ENCODE peak calls at places on chromosomes 5 and 9, in eight cellular contexts. M is SK-N-SH, L is GM23338, R is HepG2, D is GM12878, T is HCT116, Q is Panc1, I is K562. W is an unnamed sample. For H3K27me3, the result is how much of the 10 kb centered on the place peaks cover.

GRCh38 chr5:151643385-151643784 is 43.3 kb downstream of the SPARC start:
- DNase-seq in M (no peak), L (no peak), R (no peak), D (no peak), T (no peak), Q (no peak), I (no peak), W (no peak)

GRCh38 chr9:97478301-97478981 is 23.0 kb upstream of the TMOD1 start:
- DNase-seq in M (no peak), L (no peak), R (peak), D (no peak), T (no peak), Q (no peak), I (no peak), W (no peak)

GRCh38 chr9:8456327-8456726 is 656.7 kb upstream of the DMAC1 start:
- DNase-seq in M (no peak), L (no peak), R (no peak), D (no peak), T (no peak), Q (no peak), I (no peak), W (no peak)

GRCh38 chr5:132224721-132225120 is 2.9 kb downstream of the P4HA2 start:
- DNase-seq in M (no peak), L (no peak), R (no peak), D (no peak), T (no peak), Q (no peak), I (no peak), W (no peak)

GRCh38 chr5:110832683-110833082 is 93.9 kb downstream of the SLC25A46 start:
- DNase-seq in M (no peak), L (no peak), R (no peak), D (no peak), T (no peak), Q (no peak), I (no peak), W (no peak)

GRCh38 chr9:137215196-137215986 is 6.6 kb downstream of the RNF208 start:
- DNase-seq in M (no peak), L (no peak), R (no peak), D (no peak), T (no peak), Q (no peak), I (no peak), W (no peak)

GRCh38 chr9:6758418-6759113 is 793 bp downstream of the KDM4C start:
- DNase-seq in M (peak), L (peak), R (peak), D (no peak), T (peak), Q (no peak), I (no peak), W (peak)

GRCh38 chr5:164235176-164235914 is 729.9 kb downstream of the MAT2B start:
- DNase-seq in M (no peak), L (no peak), R (no peak), D (no peak), T (no peak), Q (no peak), I (no peak), W (no peak)

GRCh38 chr5:123881791-123882244 is 369.8 kb downstream of the CSNK1G3 start:
- DNase-seq in M (peak), L (no peak), R (no peak), D (no peak), T (no peak), Q (no peak), I (no peak), W (no peak)

GRCh38 chr9:105880517-105880916 is 186.2 kb downstream of the TMEM38B start:
- DNase-seq in M (no peak), L (no peak), R (no peak), D (no peak), T (no peak), Q (no peak), I (no peak), W (no peak)

GRCh38 chr9:34463098-34463900 is 4.7 kb downstream of the DNAI1 start:
- DNase-seq in M (peak), L (no peak), R (no peak), D (no peak), T (peak), Q (no peak), I (no peak), W (no peak)

GRCh38 chr5:92391-93220 is 638 bp downstream of the PLEKHG4B start:
- DNase-seq in M (peak), L (peak), R (no peak), D (no peak), T (no peak), Q (no peak), I (no peak), W (no peak)

GRCh38 chr5:146079695-146080361 is 25.5 kb downstream of the PLAC8L1 start:
- DNase-seq in M (no peak), L (no peak), R (no peak), D (peak), T (peak), Q (no peak), I (no peak), W (peak)

GRCh38 chr9:119333507-119334229 is 35.6 kb downstream of the BRINP1 start:
- DNase-seq in M (no peak), L (no peak), R (no peak), D (no peak), T (no peak), Q (no peak), I (no peak), W (no peak)

GRCh38 chr5:158484246-158484645 is 615.5 kb downstream of the EBF1 start:
- DNase-seq in M (peak), L (no peak), R (no peak), D (no peak), T (no peak), Q (no peak), I (no peak), W (no peak)

GRCh38 chr5:102554728-102555127 is 55.9 kb upstream of the SLCO6A1 start:
- DNase-seq in M (no peak), L (peak), R (peak), D (no peak), T (peak), Q (no peak), I (no peak), W (no peak)

GRCh38 chr5:74434124-74434899 is 206.2 kb downstream of the ENC1 start:
- DNase-seq in M (peak), L (peak), R (no peak), D (no peak), T (no peak), Q (no peak), I (no peak), W (peak)

GRCh38 chr5:19270153-19270552 is 717.8 kb downstream of the CDH18 start:
- DNase-seq in M (no peak), L (peak), R (no peak), D (no peak), T (no peak), Q (no peak), I (no peak), W (no peak)

GRCh38 chr5:963673-964531 is 44.7 kb upstream of the NKD2 start:
- DNase-seq in M (peak), L (no peak), R (no peak), D (no peak), T (no peak), Q (no peak), I (peak), W (no peak)

GRCh38 chr9:125758986-125759811 is 12.0 kb downstream of the PBX3 start:
- DNase-seq in M (peak), L (peak), R (peak), D (no peak), T (no peak), Q (no peak), I (no peak), W (peak)

GRCh38 chr5:892390-893136 is at the start of the genes BRD9 and TRIP13:
- DNase-seq in M (peak), L (peak), R (peak), D (peak), T (peak), Q (no peak), I (peak), W (peak)

GRCh38 chr5:33319841-33320240 is 120.9 kb upstream of the TARS1 start:
- DNase-seq in M (no peak), L (no peak), R (no peak), D (no peak), T (no peak), Q (no peak), I (no peak), W (no peak)

GRCh38 chr5:72009280-72009679 is 98.0 kb upstream of the MAP1B start:
- DNase-seq in M (no peak), L (no peak), R (no peak), D (no peak), T (no peak), Q (no peak), I (no peak), W (no peak)

GRCh38 chr5:69217732-69218568 is 16.7 kb upstream of the CDK7 start:
- DNase-seq in M (peak), L (peak), R (peak), D (peak), T (peak), Q (peak), I (peak), W (peak)

GRCh38 chr9:32571969-32572899 is 725 bp downstream of the NDUFB6 start:
- DNase-seq in M (peak), L (peak), R (peak), D (peak), T (peak), Q (peak), I (peak), W (peak)

GRCh38 chr5:43412151-43412550 is at the start of gene CCL28:
- DNase-seq in M (no peak), L (no peak), R (no peak), D (no peak), T (no peak), Q (no peak), I (no peak), W (no peak)

GRCh38 chr5:39947657-39948056 is 522.9 kb upstream of the DAB2 start:
- DNase-seq in M (no peak), L (no peak), R (no peak), D (no peak), T (no peak), Q (no peak), I (no peak), W (no peak)

GRCh38 chr5:10018670-10019069 is 231.0 kb downstream of the ATPSCKMT start:
- DNase-seq in M (no peak), L (no peak), R (no peak), D (no peak), T (no peak), Q (no peak), I (no peak), W (no peak)

GRCh38 chr5:131953969-131954368 is 8.5 kb upstream of the MEIKIN start:
- DNase-seq in M (no peak), L (no peak), R (no peak), D (no peak), T (no peak), Q (no peak), I (no peak), W (no peak)

GRCh38 chr5:5105531-5105930 is 34.6 kb upstream of the ADAMTS16 start:
- DNase-seq in M (no peak), L (no peak), R (no peak), D (no peak), T (no peak), Q (peak), I (no peak), W (no peak)

GRCh38 chr5:683619-684481 is 9.3 kb downstream of the TPPP start:
- DNase-seq in M (no peak), L (no peak), R (no peak), D (no peak), T (no peak), Q (no peak), I (no peak), W (no peak)

GRCh38 chr5:88377705-88378656 is 109.3 kb upstream of the TMEM161B start:
- DNase-seq in M (no peak), L (no peak), R (no peak), D (no peak), T (no peak), Q (no peak), I (no peak), W (no peak)

GRCh38 chr5:54691644-54692043 is 174.1 kb downstream of the SNX18 start:
- DNase-seq in M (no peak), L (no peak), R (no peak), D (no peak), T (no peak), Q (no peak), I (no peak), W (no peak)

GRCh38 chr9:12697719-12698118 is 4.5 kb downstream of the TYRP1 start:
- DNase-seq in M (no peak), L (no peak), R (no peak), D (no peak), T (no peak), Q (no peak), I (no peak), W (no peak)
- H3K4me3 ChIP-seq in M (no peak), L (no peak), R (no peak), D (no peak), T (no peak), Q (no peak), I (no peak), W (no peak)

GRCh38 chr9:93068956-93069355 is 10.5 kb downstream of the SUSD3 start:
- DNase-seq in M (no peak), L (no peak), R (no peak), D (no peak), T (no peak), Q (no peak), I (no peak), W (no peak)

GRCh38 chr9:93071464-93071863 is 13.0 kb downstream of the SUSD3 start:
- DNase-seq in M (peak), L (peak), R (peak), D (no peak), T (peak), Q (no peak), I (peak), W (peak)

GRCh38 chr9:93076101-93076791 is 17.7 kb downstream of the SUSD3 start:
- DNase-seq in M (no peak), L (no peak), R (no peak), D (no peak), T (no peak), Q (no peak), I (no peak), W (no peak)

GRCh38 chr9:93076792-93077128 is 18.3 kb downstream of the SUSD3 start:
- DNase-seq in M (no peak), L (no peak), R (no peak), D (no peak), T (no peak), Q (no peak), I (no peak), W (no peak)

GRCh38 chr9:93072383-93072795 is 13.9 kb downstream of the SUSD3 start:
- DNase-seq in M (peak), L (no peak), R (no peak), D (no peak), T (no peak), Q (no peak), I (no peak), W (no peak)
- TF ChIP-seq REST in M (no peak), L (no peak), R (no peak), D (no peak), T (no peak), Q (no peak), I (no peak), W (no peak)

GRCh38 chr9:130902204-130903185 is 5.9 kb upstream of the QRFP start:
- DNase-seq in M (no peak), L (no peak), R (no peak), D (no peak), T (no peak), Q (no peak), I (peak), W (no peak)
- H3K27me3 ChIP-seq in M (under half), L (under half), R (half or more), D (under half), T (under half), Q (under half), I (half or more), W (under half)

DNA sequence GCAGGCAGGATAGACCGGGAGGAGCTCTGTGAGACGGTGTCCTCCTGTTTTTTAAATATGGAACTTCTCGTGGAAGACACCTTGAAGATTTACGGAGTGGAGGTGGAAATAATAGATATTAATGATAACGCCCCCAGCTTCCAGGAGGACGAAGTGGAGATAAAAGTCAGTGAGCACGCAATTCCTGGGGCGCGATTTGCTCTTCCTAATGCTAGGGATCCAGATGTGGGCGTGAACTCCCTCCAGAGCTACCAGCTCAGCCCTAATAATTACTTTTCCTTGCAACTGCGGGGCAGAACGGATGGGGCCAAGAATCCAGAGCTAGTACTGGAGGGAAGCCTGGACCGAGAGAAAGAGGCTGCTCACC is 621 bp downstream of the PCDHGA11 start:
- DNase-seq in M (no peak), L (peak), R (no peak), D (no peak), T (no peak), Q (no peak), I (no peak), W (no peak)
- H3K4me3 ChIP-seq in M (peak), L (peak), R (no peak), D (peak), T (no peak), Q (no peak), I (peak), W (peak)

DNA sequence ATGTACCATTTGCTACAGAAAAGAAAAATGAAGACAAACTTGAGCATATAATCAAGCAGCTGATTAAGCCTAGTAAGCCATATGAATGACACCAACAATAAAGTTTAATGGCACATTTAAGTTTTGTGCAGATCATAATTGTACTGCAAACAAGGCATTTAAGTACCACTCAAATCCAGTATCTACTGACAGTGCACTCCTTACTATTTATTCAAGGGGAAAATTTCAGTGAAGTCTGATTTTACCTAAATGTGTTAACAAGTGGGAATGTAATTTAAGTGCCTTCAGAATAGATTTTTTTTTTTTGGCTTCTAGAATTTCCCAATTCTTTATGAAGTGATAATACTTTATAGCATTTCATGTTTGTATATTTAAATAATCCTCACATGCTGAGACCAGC is 341.0 kb upstream of the POU5F2 start:
- DNase-seq in M (no peak), L (no peak), R (no peak), D (no peak), T (no peak), Q (no peak), I (no peak), W (no peak)
- TF ChIP-seq REST in M (no peak), L (no peak), R (no peak), D (no peak), T (no peak), Q (no peak), I (no peak), W (no peak)

GRCh38 chr9:133813749-133814585 is 75.8 kb upstream of the SARDH start:
- DNase-seq in M (peak), L (no peak), R (no peak), D (no peak), T (no peak), Q (no peak), I (no peak), W (no peak)

GRCh38 chr9:133812077-133812868 is 74.1 kb upstream of the SARDH start:
- DNase-seq in M (no peak), L (no peak), R (peak), D (no peak), T (no peak), Q (no peak), I (no peak), W (no peak)

GRCh38 chr9:133810556-133811195 is 72.5 kb upstream of the SARDH start:
- DNase-seq in M (no peak), L (no peak), R (no peak), D (no peak), T (no peak), Q (no peak), I (no peak), W (no peak)

GRCh38 chr9:133814586-133815090 is 76.5 kb upstream of the SARDH start:
- DNase-seq in M (no peak), L (no peak), R (no peak), D (no peak), T (no peak), Q (no peak), I (no peak), W (no peak)

DNA sequence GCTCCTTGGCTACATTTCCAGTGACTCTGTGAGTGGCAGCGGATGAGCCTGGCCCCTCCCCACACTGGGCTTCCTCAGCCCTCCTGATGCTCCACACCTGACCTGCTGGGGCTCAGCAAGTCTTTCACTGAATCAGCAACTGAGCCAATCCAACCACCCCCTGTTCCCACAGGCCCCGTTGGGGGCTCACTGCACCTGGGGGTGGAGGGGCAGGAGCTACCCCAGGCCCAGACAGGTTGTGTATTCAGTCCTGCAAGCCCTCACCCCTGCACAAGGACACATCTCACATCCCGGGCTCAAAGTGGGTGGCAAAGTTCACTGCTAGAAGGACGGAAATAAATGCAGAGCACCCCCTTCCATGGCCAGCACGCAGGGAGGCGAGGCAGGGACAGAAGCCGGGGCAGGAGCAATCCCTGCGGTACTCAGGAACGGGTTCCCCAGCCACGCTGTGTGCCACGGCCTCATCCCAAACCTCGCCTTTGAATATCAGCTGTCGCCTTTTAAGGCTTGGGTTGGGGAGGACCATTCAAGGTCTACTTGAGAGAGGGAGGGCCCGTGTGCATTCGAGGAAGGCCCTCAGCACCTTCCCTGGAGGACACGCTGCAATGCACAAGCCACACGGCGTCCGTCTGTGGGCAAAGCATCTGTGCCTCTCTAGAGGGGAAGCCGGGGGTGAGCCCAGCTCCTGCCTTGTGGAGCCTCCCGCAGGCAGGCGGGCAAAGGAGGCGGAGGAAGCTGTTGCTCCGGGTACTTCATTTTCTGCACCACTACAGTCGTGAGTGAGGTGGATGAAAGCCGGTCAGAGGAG is 75.0 kb upstream of the SARDH start:
- DNase-seq in M (no peak), L (no peak), R (no peak), D (no peak), T (no peak), Q (no peak), I (no peak), W (no peak)
- H3K27me3 ChIP-seq in M (under half), L (under half), R (under half), D (under half), T (under half), Q (under half), I (half or more), W (under half)